ENCODE peak calls at places on chromosomes 1 and 21, in five cellular contexts. D is WERI-Rb-1; C is stomach; Q is CD8-positive, alpha-beta T cell; P is pancreas. H is an unnamed sample.

GRCh38 chr1:206703647-206704046 is 18.9 kb downstream of the MAPKAPK2 start:
- DNase-seq in P (no peak), C (no peak), D (no peak), Q (no peak), H (no peak)

GRCh38 chr1:245290836-245291235 is 136.1 kb downstream of the KIF26B start:
- DNase-seq in P (no peak), C (no peak), D (no peak), Q (no peak), H (no peak)

GRCh38 chr1:181250038-181250437 is 161.5 kb downstream of the IER5 start:
- DNase-seq in D (no peak), Q (no peak), P (no peak), C (no peak), H (no peak)

GRCh38 chr1:54781023-54781723 is 16.9 kb upstream of the PARS2 start:
- DNase-seq in D (no peak), Q (no peak), P (no peak), C (no peak), H (no peak)

GRCh38 chr1:179881642-179882252 is 338 bp upstream of the TOR1AIP1 start:
- DNase-seq in D (no peak), P (peak), C (peak), Q (no peak), H (peak)

GRCh38 chr21:29656504-29657227 is 283.1 kb downstream of the GRIK1 start:
- DNase-seq in D (no peak), C (no peak), Q (no peak), P (no peak), H (peak)

GRCh38 chr1:110200666-110201065 is 9.4 kb upstream of the KCNC4 start:
- DNase-seq in P (no peak), Q (no peak), C (no peak), D (no peak), H (no peak)

GRCh38 chr1:75519626-75520025 is 91.3 kb downstream of the SLC44A5 start:
- DNase-seq in Q (no peak), C (no peak), P (no peak), D (no peak), H (no peak)

GRCh38 chr21:46097826-46098286 is at the start of gene COL6A2:
- DNase-seq in C (peak), D (peak), Q (peak), P (peak), H (peak)

GRCh38 chr1:163188947-163189346 is 13.8 kb downstream of the RGS5 start:
- DNase-seq in D (no peak), Q (no peak), C (no peak), P (no peak), H (no peak)

GRCh38 chr21:24895885-24896734 is 711.2 kb downstream of the MRPL39 start:
- DNase-seq in P (no peak), Q (no peak), D (peak), C (peak), H (no peak)

GRCh38 chr1:72442251-72442650 is 159.9 kb upstream of the NEGR1 start:
- DNase-seq in Q (no peak), P (no peak), C (no peak), D (no peak), H (no peak)

GRCh38 chr1:15691434-15692032 is 7.4 kb downstream of the PLEKHM2 start:
- DNase-seq in D (peak), C (no peak), P (no peak), Q (no peak), H (no peak)

GRCh38 chr1:161192476-161193465 is 6.1 kb downstream of the ADAMTS4 start:
- DNase-seq in P (peak), Q (peak), D (peak), C (peak), H (peak)

GRCh38 chr1:217149791-217150190 is 426.6 kb upstream of the ESRRG start:
- DNase-seq in D (no peak), C (no peak), P (no peak), Q (no peak), H (no peak)

GRCh38 chr1:19273106-19273843 is 15.3 kb downstream of the AKR7A3 start:
- DNase-seq in D (no peak), C (peak), P (peak), Q (no peak), H (no peak)

GRCh38 chr1:94304553-94304952 is 67.2 kb upstream of the ARHGAP29 start:
- DNase-seq in P (no peak), C (no peak), D (no peak), Q (no peak), H (no peak)

GRCh38 chr1:94306521-94306920 is 69.1 kb upstream of the ARHGAP29 start:
- DNase-seq in C (no peak), P (no peak), D (no peak), Q (no peak), H (no peak)

GRCh38 chr1:94302497-94302896 is 65.1 kb upstream of the ARHGAP29 start:
- DNase-seq in C (no peak), P (no peak), Q (no peak), D (no peak), H (no peak)

GRCh38 chr1:94302960-94303359 is 65.6 kb upstream of the ARHGAP29 start:
- DNase-seq in C (no peak), P (no peak), D (no peak), Q (no peak), H (no peak)

GRCh38 chr1:94305704-94306103 is 68.3 kb upstream of the ARHGAP29 start:
- DNase-seq in Q (no peak), P (no peak), C (no peak), D (no peak), H (no peak)
- H3K27ac ChIP-seq in Q (no peak), P (no peak), C (no peak), D (no peak), H (no peak)

GRCh38 chr1:116166011-116166571 is 54.9 kb downstream of the MAB21L3 start:
- DNase-seq in C (no peak), Q (no peak), P (no peak), D (no peak), H (no peak)

GRCh38 chr1:116169898-116170297 is 58.7 kb downstream of the MAB21L3 start:
- DNase-seq in P (no peak), Q (no peak), D (no peak), C (no peak), H (no peak)

GRCh38 chr1:116166655-116167054 is 55.5 kb downstream of the MAB21L3 start:
- DNase-seq in P (no peak), D (no peak), C (no peak), Q (no peak), H (no peak)

GRCh38 chr1:116167625-116168276 is 56.6 kb downstream of the MAB21L3 start:
- DNase-seq in D (no peak), C (peak), Q (no peak), P (no peak), H (no peak)

DNA sequence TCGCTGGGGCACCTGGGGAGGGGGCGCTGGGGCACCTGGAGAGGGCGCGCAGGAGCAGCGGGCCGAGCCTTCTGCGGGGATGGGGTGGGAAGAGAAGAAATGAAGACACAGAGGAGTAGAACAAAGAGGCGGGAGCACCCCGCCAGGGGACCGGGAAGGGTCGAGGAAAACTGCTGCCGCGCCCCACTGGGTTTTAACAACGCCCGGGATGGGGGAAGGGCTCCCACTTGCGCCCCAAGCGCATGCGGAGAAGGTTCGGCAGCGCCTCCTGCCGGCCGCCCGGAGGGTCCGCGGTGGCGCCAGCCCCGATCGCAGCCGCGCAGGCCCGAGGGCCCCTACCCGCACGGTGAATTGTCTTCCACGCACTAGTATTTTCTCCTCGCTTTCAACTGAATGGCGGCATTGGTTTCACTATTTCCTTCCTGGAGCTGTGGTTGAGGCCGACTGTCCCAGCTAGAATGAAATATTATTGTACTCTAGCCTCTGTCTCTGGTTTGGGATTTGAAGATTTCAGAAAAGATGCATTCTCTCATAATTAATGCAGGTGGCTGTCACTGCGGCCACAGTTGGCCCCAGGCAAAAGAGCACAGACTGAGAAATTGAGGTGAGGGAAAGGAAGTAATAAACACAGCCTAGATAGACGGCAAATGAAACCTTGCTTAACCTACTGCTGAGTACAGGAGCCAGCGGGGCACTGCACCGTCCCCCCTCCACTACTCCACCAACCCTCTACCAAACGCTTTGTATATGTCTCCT is 57.3 kb downstream of the MAB21L3 start:
- DNase-seq in C (peak), D (no peak), Q (peak), P (peak), H (peak)
- TF ChIP-seq CTCF in C (no peak), D (no peak), Q (peak), P (peak), H (peak)

DNA sequence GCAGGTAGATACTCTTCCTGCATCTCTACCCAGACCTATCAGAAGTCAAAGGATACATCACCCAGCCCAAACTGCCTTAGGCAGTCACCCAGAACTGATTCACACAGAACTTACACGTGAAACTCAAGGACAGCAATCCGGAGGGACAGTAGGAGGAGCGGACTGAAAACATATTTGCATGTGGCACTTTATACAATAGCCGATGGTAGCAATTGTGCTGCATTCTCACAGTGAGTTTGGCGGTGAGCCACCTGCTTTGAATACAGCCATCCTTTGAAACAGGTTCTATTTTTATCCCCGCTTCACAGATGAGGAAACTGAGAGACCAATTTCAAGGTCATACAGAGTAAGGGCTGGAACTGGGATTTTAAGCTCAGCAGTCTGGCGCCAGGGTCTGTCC is 69.5 kb downstream of the EDEM3 start:
- DNase-seq in D (no peak), P (no peak), Q (no peak), C (peak), H (no peak)
- H3K27ac ChIP-seq in D (no peak), P (no peak), Q (no peak), C (no peak), H (no peak)

GRCh38 chr1:35773711-35774110 is 3.9 kb upstream of the CLSPN start:
- DNase-seq in P (no peak), Q (no peak), C (no peak), D (no peak), H (no peak)

GRCh38 chr1:35768350-35769187 is 1.2 kb downstream of the CLSPN start:
- DNase-seq in P (no peak), D (no peak), Q (no peak), C (no peak), H (no peak)

GRCh38 chr1:35769759-35770446 is at the start of gene CLSPN:
- DNase-seq in P (peak), Q (peak), C (peak), D (peak), H (peak)

GRCh38 chr1:35764283-35764682 is 5.5 kb downstream of the CLSPN start:
- DNase-seq in Q (no peak), D (no peak), P (no peak), C (no peak), H (no peak)

GRCh38 chr1:35769188-35769758 is 505 bp downstream of the CLSPN start:
- DNase-seq in P (peak), D (peak), C (peak), Q (peak), H (peak)
- TF ChIP-seq CTCF in P (no peak), D (peak), C (no peak), Q (no peak), H (no peak)

DNA sequence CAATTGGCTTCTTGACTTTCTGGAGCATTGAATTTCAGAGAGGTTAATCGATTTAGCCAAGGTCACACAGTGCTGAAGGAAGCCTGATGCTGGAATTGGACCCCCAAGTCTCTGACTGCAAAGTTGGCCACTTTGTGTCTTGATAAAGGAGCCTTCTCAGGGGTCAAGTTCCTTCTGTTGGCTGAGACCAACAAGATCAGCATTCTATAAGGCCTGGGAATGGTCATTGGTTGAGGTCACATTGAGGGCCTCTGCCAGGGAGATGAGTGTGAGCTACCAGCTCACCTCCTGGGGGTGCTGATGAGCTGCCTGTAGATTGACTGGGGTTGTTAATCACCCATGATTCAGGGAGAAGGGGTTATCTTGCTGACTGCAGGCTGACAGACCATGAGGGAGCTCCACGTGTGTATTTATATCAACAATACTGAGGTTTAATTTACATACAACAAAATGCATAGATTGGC is 54.5 kb downstream of the RPS6KA1 start:
- DNase-seq in P (no peak), Q (no peak), D (peak), C (no peak), H (no peak)
- H3K27ac ChIP-seq in P (no peak), Q (no peak), D (no peak), C (no peak), H (no peak)

GRCh38 chr1:168279253-168279652 is 1.4 kb upstream of the TBX19 start:
- DNase-seq in P (no peak), Q (no peak), D (no peak), C (no peak), H (no peak)

GRCh38 chr1:168280577-168280976 is at the start of gene TBX19:
- DNase-seq in C (no peak), D (no peak), Q (no peak), P (no peak), H (no peak)

GRCh38 chr1:168285419-168285790 is 4.7 kb downstream of the TBX19 start:
- DNase-seq in Q (no peak), C (no peak), D (no peak), P (peak), H (no peak)

GRCh38 chr1:168285971-168286628 is 5.4 kb downstream of the TBX19 start:
- DNase-seq in P (no peak), Q (no peak), D (no peak), C (no peak), H (no peak)

GRCh38 chr1:168281603-168282002 is 926 bp downstream of the TBX19 start:
- DNase-seq in D (no peak), C (no peak), P (no peak), Q (no peak), H (no peak)
- TF ChIP-seq CTCF in D (no peak), C (no peak), P (no peak), Q (no peak), H (no peak)

GRCh38 chr21:35234725-35235124 is 185.6 kb upstream of the RUNX1 start:
- DNase-seq in C (no peak), D (no peak), P (no peak), Q (no peak), H (no peak)

GRCh38 chr21:35236090-35236489 is 187.0 kb upstream of the RUNX1 start:
- DNase-seq in Q (no peak), P (no peak), C (no peak), D (no peak), H (no peak)

GRCh38 chr21:35231115-35231514 is 182.0 kb upstream of the RUNX1 start:
- DNase-seq in C (no peak), D (no peak), P (no peak), Q (no peak), H (peak)

GRCh38 chr21:35229290-35229689 is 180.2 kb upstream of the RUNX1 start:
- DNase-seq in D (no peak), Q (no peak), C (no peak), P (no peak), H (no peak)

DNA sequence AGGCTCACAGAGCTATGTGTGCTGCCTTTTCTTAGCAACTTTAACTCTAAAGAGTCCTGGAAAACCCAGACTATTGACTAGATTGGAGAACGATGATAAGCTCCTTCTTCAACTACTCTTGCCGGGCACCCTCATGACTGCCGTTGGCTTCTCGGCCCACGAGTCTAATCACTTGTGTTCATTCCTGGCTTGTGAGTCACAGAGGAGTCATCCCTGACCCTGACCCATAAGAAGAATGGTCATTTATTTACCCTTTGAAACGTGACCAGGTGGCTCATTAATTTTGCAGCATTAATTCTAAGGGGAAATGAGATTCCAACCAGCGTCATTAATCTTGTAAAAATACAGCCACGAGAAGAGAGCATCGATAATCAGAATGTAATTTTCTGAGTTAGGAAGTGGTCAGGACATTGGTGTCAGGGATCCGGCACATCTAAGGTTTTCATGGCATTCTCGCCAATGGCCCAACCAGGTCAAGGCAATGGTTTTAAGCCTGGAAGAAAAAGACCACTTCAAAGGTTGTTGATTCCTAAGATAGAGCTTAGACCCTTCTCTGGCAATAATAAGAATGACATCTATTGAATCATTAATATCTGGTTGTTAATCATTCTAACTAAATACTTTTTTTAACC is 183.6 kb upstream of the RUNX1 start:
- DNase-seq in Q (no peak), D (no peak), C (peak), P (no peak), H (peak)
- H3K27ac ChIP-seq in Q (no peak), D (no peak), C (no peak), P (no peak), H (no peak)